ENCODE peak calls at places on chromosome 13, in six cellular contexts. I is T-helper 1 cell, R is IMR-90, H is HEK293T, E is iris pigment epithelial cell, V is AG08396. C is an unnamed sample.
A peak's percentile ranks its signal among the peaks of the same experiment; 100 is the strongest.

GRCh38 chr13:26962671-26963070 is 202.1 kb upstream of the GPR12 start:
- DNase-seq in I (no peak), R (no peak), H (no peak), E (no peak), V (no peak), C (no peak)

GRCh38 chr13:23558675-23559536 is 11.3 kb upstream of the TNFRSF19 start:
- DNase-seq in I (peak; percentile 54), R (peak; percentile 92), H (peak; percentile 34), E (peak; percentile 94), V (peak; percentile 86), C (peak; percentile 44)

GRCh38 chr13:110426745-110427144 is 119.7 kb downstream of the COL4A2 start:
- DNase-seq in I (no peak), R (no peak), H (no peak), E (no peak), V (no peak), C (no peak)

GRCh38 chr13:21399741-21400140 is 59.4 kb downstream of the ZDHHC20 start:
- DNase-seq in I (peak; percentile 37), R (peak; percentile 18), H (no peak), E (peak; percentile 16), V (no peak), C (no peak)

GRCh38 chr13:24684600-24684998 is 4.4 kb downstream of the ATP12A start:
- DNase-seq in I (peak; percentile 12), R (no peak), H (no peak), E (no peak), V (no peak), C (no peak)

GRCh38 chr13:98910501-98910951 is 67.3 kb downstream of the DOCK9 start:
- DNase-seq in I (peak; percentile 83), R (peak; percentile 70), H (no peak), E (peak; percentile 88), V (peak; percentile 40), C (peak; percentile 56)

GRCh38 chr13:20728579-20729300 is 25.2 kb downstream of the IL17D start:
- DNase-seq in I (no peak), R (no peak), H (no peak), E (peak; percentile 11), V (no peak), C (no peak)

GRCh38 chr13:73268306-73268705 is 209.5 kb downstream of the KLF5 start:
- DNase-seq in I (no peak), R (peak; percentile 65), H (no peak), E (peak; percentile 50), V (peak; percentile 22), C (peak; percentile 15)

GRCh38 chr13:92827503-92827902 is 399.1 kb upstream of the GPC6 start:
- DNase-seq in I (no peak), R (no peak), H (no peak), E (no peak), V (no peak), C (no peak)

GRCh38 chr13:100537486-100537885 is 51.1 kb downstream of the GGACT start:
- DNase-seq in I (no peak), R (no peak), H (no peak), E (no peak), V (no peak), C (no peak)

GRCh38 chr13:37539176-37539575 is 59.4 kb downstream of the POSTN start:
- DNase-seq in I (no peak), R (no peak), H (no peak), E (no peak), V (no peak), C (no peak)

GRCh38 chr13:20559659-20560356 is 7.1 kb upstream of the IFT88 start:
- DNase-seq in I (no peak), R (no peak), H (no peak), E (no peak), V (no peak), C (no peak)

GRCh38 chr13:46116653-46117502 is 12.0 kb upstream of the CPB2 start:
- DNase-seq in I (no peak), R (no peak), H (no peak), E (no peak), V (no peak), C (no peak)

GRCh38 chr13:64052526-64052925 is 2636.9 kb upstream of the PCDH20 start:
- DNase-seq in I (no peak), R (no peak), H (no peak), E (no peak), V (no peak), C (no peak)